ENCODE peak calls at places on chromosomes 1 and 21, in nine cellular contexts. O is stimulated activated CD8-positive, alpha-beta memory T cell treated with anti-CD3 and anti-CD28 coated beads, Interleukin-2, amount 100 ng/mL, for 1 hour; Y is GM10248; B is HT1080; Q is AG08395; C is anterior cingulate cortex; Z is hippocampal formation; P is left colon; T is PC-3. V is an unnamed sample.

GRCh38 chr1:170410391-170411146 is 121.4 kb upstream of the GORAB start:
- DNase-seq in O (no peak), Y (no peak), B (no peak), Q (peak), C (no peak), Z (no peak), P (no peak), T (peak), V (no peak)

GRCh38 chr1:36365310-36365895 is 20.3 kb downstream of the STK40 start:
- DNase-seq in O (no peak), Y (no peak), B (no peak), Q (peak), C (peak), Z (peak), P (no peak), T (no peak), V (no peak)

GRCh38 chr1:156571261-156571958 is 955 bp downstream of the IQGAP3 start:
- DNase-seq in O (no peak), Y (no peak), B (peak), Q (peak), C (no peak), Z (no peak), P (no peak), T (peak), V (no peak)

GRCh38 chr1:3145489-3146325 is 76.7 kb downstream of the PRDM16 start:
- DNase-seq in O (no peak), Y (no peak), B (no peak), Q (no peak), C (no peak), Z (no peak), P (no peak), T (no peak), V (no peak)

GRCh38 chr21:31559368-31560119 is 99.9 kb upstream of the SOD1 start:
- DNase-seq in O (peak), Y (peak), B (no peak), Q (peak), C (peak), Z (peak), P (peak), T (peak), V (peak)

GRCh38 chr1:66980745-66981367 is 56.1 kb downstream of the MIER1 start:
- DNase-seq in O (no peak), Y (no peak), B (no peak), Q (no peak), C (no peak), Z (no peak), P (no peak), T (peak), V (no peak)

GRCh38 chr1:22773981-22774471 is 63.4 kb downstream of the EPHB2 start:
- DNase-seq in O (no peak), Y (no peak), B (no peak), Q (peak), C (peak), Z (peak), P (peak), T (no peak), V (no peak)

GRCh38 chr21:35222541-35222941 is 173.4 kb upstream of the RUNX1 start:
- DNase-seq in O (no peak), Y (no peak), B (peak), Q (no peak), C (no peak), Z (no peak), P (no peak), T (peak), V (no peak)

GRCh38 chr1:158002022-158002629 is 8.7 kb downstream of the KIRREL1 start:
- DNase-seq in O (no peak), Y (no peak), B (no peak), Q (peak), C (no peak), Z (no peak), P (no peak), T (no peak), V (no peak)

V was measured in WERI-Rb-1.